ENCODE peak calls at places on chromosomes 13 and 19, in ten cellular contexts. A is CD8-positive, alpha-beta T cell; V is suprapubic skin; Z is CD8-positive, alpha-beta memory T cell; I is Peyer's patch; D is thoracic aorta; P is left lung; Q is A549; O is stomach; M is ovary. Y is an unnamed sample.
A peak's percentile ranks its signal among the peaks of the same experiment; 100 is the strongest.

GRCh38 chr13:113209336-113209879 is at the start of gene CUL4A:
- DNase-seq in M (peak; percentile 79), Q (peak; percentile 38), I (peak; percentile 91), P (peak; percentile 94), V (peak; percentile 87), O (peak; percentile 83), A (peak; percentile 56), D (no peak), Z (peak; percentile 66), Y (peak; percentile 87)

GRCh38 chr19:15300533-15301194 is 31.7 kb downstream of the BRD4 start:
- DNase-seq in M (no peak), Z (no peak), I (no peak), A (no peak), Q (no peak), O (no peak), P (no peak), V (no peak), D (no peak), Y (no peak)

GRCh38 chr13:104310861-104311260 is 1244.6 kb upstream of the SLC10A2 start:
- DNase-seq in O (no peak), Q (no peak), V (no peak), M (no peak), A (no peak), D (no peak), P (no peak), Z (no peak), I (no peak), Y (no peak)

GRCh38 chr19:13794388-13794751 is 873 bp upstream of the ZSWIM4 start:
- DNase-seq in A (no peak), P (no peak), Q (no peak), I (peak; percentile 66), M (peak; percentile 91), Z (no peak), D (peak; percentile 60), V (peak; percentile 89), O (peak; percentile 80), Y (peak; percentile 94)

GRCh38 chr19:12749938-12750521 is 1.6 kb upstream of the BEST2 start:
- DNase-seq in Q (no peak), V (no peak), M (no peak), D (no peak), Z (no peak), O (no peak), I (peak; percentile 81), A (no peak), P (no peak), Y (no peak)

GRCh38 chr19:29530549-29531457 is 5.0 kb downstream of the VSTM2B start:
- DNase-seq in V (peak; percentile 33), P (no peak), M (no peak), Z (no peak), A (no peak), Q (no peak), D (no peak), O (no peak), I (peak; percentile 27), Y (no peak)

GRCh38 chr13:95948646-95949045 is 104.6 kb downstream of the UGGT2 start:
- DNase-seq in O (no peak), D (no peak), Z (no peak), Q (no peak), M (no peak), I (no peak), V (no peak), A (no peak), P (no peak), Y (no peak)

GRCh38 chr13:26983533-26984315 is 187.9 kb downstream of the USP12 start:
- DNase-seq in D (no peak), I (no peak), V (no peak), A (no peak), Z (no peak), M (no peak), P (no peak), O (no peak), Q (no peak), Y (no peak)

GRCh38 chr19:13029893-13030292 is 34.6 kb downstream of the NFIX start:
- DNase-seq in P (peak; percentile 63), Q (no peak), I (no peak), O (peak; percentile 65), A (no peak), V (no peak), Z (no peak), M (no peak), D (no peak), Y (no peak)

GRCh38 chr19:24060687-24061356 is 26.2 kb upstream of the ZNF254 start:
- DNase-seq in Z (no peak), O (no peak), D (no peak), I (no peak), P (no peak), Q (no peak), M (no peak), A (no peak), V (no peak), Y (no peak)

GRCh38 chr13:27043013-27043412 is 128.6 kb downstream of the USP12 start:
- DNase-seq in P (no peak), I (no peak), O (peak; percentile 54), M (no peak), Z (no peak), D (peak; percentile 11), Q (peak; percentile 81), A (no peak), V (no peak), Y (no peak)

GRCh38 chr19:33295621-33296472 is 6.5 kb downstream of the CEBPA start:
- DNase-seq in Z (no peak), A (no peak), P (no peak), I (peak; percentile 25), Q (no peak), D (no peak), O (no peak), M (no peak), V (peak; percentile 36), Y (no peak)

GRCh38 chr13:59690857-59691500 is 472.7 kb downstream of the DIAPH3 start:
- DNase-seq in O (no peak), Z (no peak), Q (no peak), M (no peak), P (no peak), I (no peak), A (no peak), D (no peak), V (no peak), Y (no peak)

GRCh38 chr13:67069117-67069767 is 160.9 kb downstream of the PCDH9 start:
- DNase-seq in A (no peak), I (no peak), D (no peak), M (no peak), P (no peak), O (no peak), Z (no peak), V (no peak), Q (peak; percentile 3), Y (no peak)

GRCh38 chr19:45099465-45100201 is 6.7 kb downstream of the PPP1R37 start:
- DNase-seq in Q (no peak), D (no peak), M (no peak), V (no peak), O (peak; percentile 63), P (no peak), A (no peak), I (peak; percentile 79), Z (no peak), Y (no peak)

GRCh38 chr19:45102481-45102880 is 9.5 kb downstream of the PPP1R37 start:
- DNase-seq in V (no peak), Q (no peak), P (no peak), M (no peak), D (no peak), I (no peak), Z (no peak), A (no peak), O (no peak), Y (no peak)

GRCh38 chr19:45100202-45100600 is 7.2 kb downstream of the PPP1R37 start:
- DNase-seq in P (no peak), A (no peak), D (no peak), Q (no peak), V (no peak), I (no peak), O (no peak), M (no peak), Z (no peak), Y (no peak)

GRCh38 chr19:45101796-45102195 is 8.8 kb downstream of the PPP1R37 start:
- DNase-seq in V (no peak), D (no peak), M (no peak), O (no peak), Z (no peak), P (no peak), I (no peak), A (no peak), Q (no peak), Y (no peak)

GRCh38 chr19:45100797-45101196 is 7.8 kb downstream of the PPP1R37 start:
- DNase-seq in A (no peak), P (no peak), Z (no peak), I (peak; percentile 78), O (no peak), M (no peak), D (no peak), Q (no peak), V (no peak), Y (no peak)
- H3K4me1 ChIP-seq in A (peaks cover 54% of the 10 kb centered on the region), P (peaks cover 18% of the 10 kb centered on the region), Z (peaks cover 64% of the 10 kb centered on the region), I (peaks cover 19% of the 10 kb centered on the region), O (peaks cover 100% of the 10 kb centered on the region), M (peaks cover 32% of the 10 kb centered on the region), D (peaks cover 17% of the 10 kb centered on the region), Q (peaks cover 48% of the 10 kb centered on the region), V (peaks cover 85% of the 10 kb centered on the region), Y (no peaks in the 10 kb centered on the region)

DNA sequence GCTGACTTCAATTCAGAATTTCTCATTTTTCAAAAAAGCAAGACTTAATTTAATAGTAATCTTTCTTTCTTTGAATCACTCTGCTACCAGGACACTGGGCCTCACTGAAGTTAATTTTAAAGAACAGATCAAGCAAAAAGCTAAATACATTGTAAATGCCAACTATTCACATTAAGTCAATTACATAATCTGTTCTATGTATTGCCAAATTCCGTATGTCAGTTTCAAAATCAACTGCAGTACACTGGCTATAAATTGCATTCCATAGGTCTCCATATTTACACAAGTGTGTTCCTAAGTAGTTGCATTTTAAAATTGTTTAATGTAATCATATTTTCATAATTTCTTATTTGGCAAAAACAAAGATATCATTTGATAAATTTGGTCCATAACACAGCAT is 10.1 kb downstream of the FOXO1 start:
- DNase-seq in M (no peak), D (no peak), Z (no peak), Q (no peak), A (no peak), I (no peak), O (no peak), P (no peak), V (no peak), Y (no peak)
- H3K4me1 ChIP-seq in M (peaks cover 34% of the 10 kb centered on the region), D (peaks cover 62% of the 10 kb centered on the region), Z (peaks cover 86% of the 10 kb centered on the region), Q (peaks cover 5% of the 10 kb centered on the region), A (peaks cover 84% of the 10 kb centered on the region), I (no peaks in the 10 kb centered on the region), O (peaks cover 92% of the 10 kb centered on the region), P (peaks cover 27% of the 10 kb centered on the region), V (peaks cover 52% of the 10 kb centered on the region), Y (no peaks in the 10 kb centered on the region)

DNA sequence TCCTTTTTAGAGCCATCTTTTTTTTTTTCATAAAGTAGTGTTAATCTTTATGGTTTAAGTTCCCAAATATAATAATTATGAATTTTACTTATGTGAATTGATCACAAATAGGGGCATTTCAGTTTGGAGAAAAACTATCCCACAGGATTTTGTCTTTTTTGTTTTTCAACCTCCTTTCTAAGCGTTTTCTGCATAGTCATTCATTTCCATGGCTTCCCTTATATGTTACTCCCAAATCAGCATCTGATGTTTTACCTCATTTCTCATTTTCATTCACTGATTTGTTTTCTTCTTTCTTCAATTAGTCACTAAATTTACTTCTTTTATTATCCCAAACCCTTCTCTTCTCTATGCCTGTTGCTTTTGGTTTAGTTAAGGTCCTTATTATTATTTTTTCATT is 24.7 kb downstream of the PDS5B start:
- DNase-seq in O (no peak), V (no peak), I (no peak), P (no peak), D (no peak), M (no peak), A (no peak), Q (no peak), Z (no peak), Y (no peak)
- H3K4me1 ChIP-seq in O (no peaks in the 10 kb centered on the region), V (no peaks in the 10 kb centered on the region), I (no peaks in the 10 kb centered on the region), P (no peaks in the 10 kb centered on the region), D (no peaks in the 10 kb centered on the region), M (no peaks in the 10 kb centered on the region), A (no peaks in the 10 kb centered on the region), Q (peaks cover 3% of the 10 kb centered on the region), Z (no peaks in the 10 kb centered on the region), Y (no peaks in the 10 kb centered on the region)

GRCh38 chr19:11538232-11539036 is at the start of gene CNN1:
- DNase-seq in D (peak; percentile 76), A (no peak), M (peak; percentile 93), V (no peak), Q (no peak), O (peak; percentile 29), P (no peak), I (no peak), Z (no peak), Y (peak; percentile 75)
- H3K4me1 ChIP-seq in D (peaks cover 53% of the 10 kb centered on the region), A (peaks cover 11% of the 10 kb centered on the region), M (peaks cover 4% of the 10 kb centered on the region), V (peaks cover 14% of the 10 kb centered on the region), Q (peaks cover 15% of the 10 kb centered on the region), O (peaks cover 20% of the 10 kb centered on the region), P (no peaks in the 10 kb centered on the region), I (no peaks in the 10 kb centered on the region), Z (peaks cover 14% of the 10 kb centered on the region), Y (peaks cover 7% of the 10 kb centered on the region)

Y was measured in ascending aorta.